ENCODE peak calls at places on chromosomes 1 and 21, in nine cellular contexts. One of them, this sample, is unnamed.
A peak's percentile ranks its signal among the peaks of the same experiment; 100 is the strongest.

GRCh38 chr1:32901823-32902534 is 790 bp upstream of the TMEM54 start:
- DNase-seq in A549: no peak
- DNase-seq in Peyer's patch: no peak
- DNase-seq in HepG2: no peak
- DNase-seq in GM12891: no peak
- DNase-seq in right lobe of liver: no peak
- DNase-seq in ovary: no peak
- DNase-seq in tibial nerve: no peak
- DNase-seq in breast epithelium: no peak
- DNase-seq in this sample: no peak

GRCh38 chr1:100868364-100868995 is 26.2 kb downstream of the EXTL2 start:
- DNase-seq in HepG2: peak; percentile 22
- DNase-seq in A549: peak; percentile 28
- DNase-seq in GM12891: no peak
- DNase-seq in ovary: no peak
- DNase-seq in breast epithelium: no peak
- DNase-seq in tibial nerve: no peak
- DNase-seq in Peyer's patch: no peak
- DNase-seq in right lobe of liver: no peak
- DNase-seq in this sample: no peak

GRCh38 chr1:175188936-175189335 is 3.6 kb downstream of the KIAA0040 start:
- DNase-seq in breast epithelium: no peak
- DNase-seq in right lobe of liver: no peak
- DNase-seq in tibial nerve: no peak
- DNase-seq in GM12891: peak; percentile 37
- DNase-seq in HepG2: no peak
- DNase-seq in Peyer's patch: no peak
- DNase-seq in ovary: no peak
- DNase-seq in A549: no peak
- DNase-seq in this sample: no peak

GRCh38 chr1:12594966-12595838 is 22.8 kb downstream of the DHRS3 start:
- DNase-seq in Peyer's patch: peak; percentile 64
- DNase-seq in A549: peak; percentile 80
- DNase-seq in HepG2: no peak
- DNase-seq in breast epithelium: peak; percentile 68
- DNase-seq in right lobe of liver: peak; percentile 70
- DNase-seq in ovary: peak; percentile 69
- DNase-seq in tibial nerve: no peak
- DNase-seq in GM12891: peak; percentile 39
- DNase-seq in this sample: peak; percentile 74

GRCh38 chr1:224735159-224735558 is 119.0 kb downstream of the CNIH3 start:
- DNase-seq in ovary: no peak
- DNase-seq in tibial nerve: no peak
- DNase-seq in right lobe of liver: no peak
- DNase-seq in Peyer's patch: no peak
- DNase-seq in breast epithelium: no peak
- DNase-seq in GM12891: no peak
- DNase-seq in HepG2: no peak
- DNase-seq in A549: no peak
- DNase-seq in this sample: no peak

GRCh38 chr1:153608089-153608672 is 4.8 kb downstream of the S100A16 start:
- DNase-seq in breast epithelium: no peak
- DNase-seq in A549: peak; percentile 25
- DNase-seq in HepG2: no peak
- DNase-seq in tibial nerve: no peak
- DNase-seq in ovary: no peak
- DNase-seq in GM12891: no peak
- DNase-seq in right lobe of liver: no peak
- DNase-seq in Peyer's patch: no peak
- DNase-seq in this sample: no peak

GRCh38 chr1:19640363-19641316 is 3.5 kb upstream of the NBL1 start:
- DNase-seq in ovary: no peak
- DNase-seq in A549: peak; percentile 41
- DNase-seq in right lobe of liver: no peak
- DNase-seq in HepG2: peak; percentile 76
- DNase-seq in Peyer's patch: peak; percentile 82
- DNase-seq in tibial nerve: no peak
- DNase-seq in GM12891: no peak
- DNase-seq in breast epithelium: peak; percentile 49
- DNase-seq in this sample: no peak

GRCh38 chr21:41769106-41769505 is 2.3 kb upstream of the RIPK4 start:
- DNase-seq in GM12891: no peak
- DNase-seq in right lobe of liver: no peak
- DNase-seq in tibial nerve: no peak
- DNase-seq in ovary: no peak
- DNase-seq in breast epithelium: peak; percentile 48
- DNase-seq in Peyer's patch: no peak
- DNase-seq in HepG2: no peak
- DNase-seq in A549: no peak
- DNase-seq in this sample: no peak

GRCh38 chr1:176051902-176052518 is 155.1 kb downstream of the COP1 start:
- DNase-seq in tibial nerve: no peak
- DNase-seq in right lobe of liver: no peak
- DNase-seq in A549: no peak
- DNase-seq in GM12891: no peak
- DNase-seq in Peyer's patch: no peak
- DNase-seq in ovary: no peak
- DNase-seq in HepG2: peak; percentile 16
- DNase-seq in breast epithelium: no peak
- DNase-seq in this sample: no peak

GRCh38 chr1:224517171-224517570 is 82.6 kb upstream of the WDR26 start:
- DNase-seq in Peyer's patch: no peak
- DNase-seq in tibial nerve: no peak
- DNase-seq in GM12891: no peak
- DNase-seq in A549: no peak
- DNase-seq in HepG2: no peak
- DNase-seq in breast epithelium: no peak
- DNase-seq in right lobe of liver: no peak
- DNase-seq in ovary: no peak
- DNase-seq in this sample: no peak

GRCh38 chr1:53619811-53620619 is 118.9 kb downstream of the GLIS1 start:
- DNase-seq in GM12891: no peak
- DNase-seq in Peyer's patch: no peak
- DNase-seq in A549: no peak
- DNase-seq in right lobe of liver: peak; percentile 49
- DNase-seq in ovary: no peak
- DNase-seq in tibial nerve: no peak
- DNase-seq in breast epithelium: peak; percentile 48
- DNase-seq in HepG2: no peak
- DNase-seq in this sample: no peak

GRCh38 chr21:39523398-39523797 is 71.6 kb downstream of the SH3BGR start:
- DNase-seq in A549: no peak
- DNase-seq in ovary: no peak
- DNase-seq in GM12891: no peak
- DNase-seq in tibial nerve: no peak
- DNase-seq in breast epithelium: no peak
- DNase-seq in HepG2: no peak
- DNase-seq in Peyer's patch: no peak
- DNase-seq in right lobe of liver: peak; percentile 61
- DNase-seq in this sample: no peak

GRCh38 chr1:231407537-231408396 is 14.3 kb downstream of the EGLN1 start:
- DNase-seq in ovary: no peak
- DNase-seq in tibial nerve: no peak
- DNase-seq in HepG2: no peak
- DNase-seq in GM12891: no peak
- DNase-seq in Peyer's patch: no peak
- DNase-seq in right lobe of liver: no peak
- DNase-seq in breast epithelium: no peak
- DNase-seq in A549: peak; percentile 54
- DNase-seq in this sample: no peak

GRCh38 chr1:29426701-29427279 is 190.5 kb downstream of the PTPRU start:
- DNase-seq in Peyer's patch: no peak
- DNase-seq in ovary: no peak
- DNase-seq in breast epithelium: no peak
- DNase-seq in HepG2: no peak
- DNase-seq in A549: no peak
- DNase-seq in right lobe of liver: no peak
- DNase-seq in tibial nerve: no peak
- DNase-seq in GM12891: no peak
- DNase-seq in this sample: no peak

DNA sequence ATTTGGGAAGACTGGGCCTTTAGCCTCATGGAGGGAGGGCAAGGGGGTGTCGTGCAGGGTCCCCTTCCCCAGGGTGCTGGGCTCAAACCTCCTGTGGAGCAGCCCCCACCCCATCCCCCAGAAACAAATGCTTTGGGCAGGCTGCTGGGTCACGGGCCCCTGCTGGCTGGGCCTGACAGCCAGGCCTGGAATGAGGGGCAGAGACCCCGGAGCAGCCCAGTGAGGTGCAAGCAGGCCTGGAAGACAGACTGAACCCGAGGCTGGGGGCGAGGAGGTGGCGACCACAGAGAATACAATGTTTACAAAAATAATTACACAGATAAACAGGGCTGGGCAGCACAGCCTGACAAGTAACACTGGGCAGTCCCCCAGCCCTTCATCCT is 5.3 kb downstream of the CCDC24 start:
- DNase-seq in HepG2: no peak
- DNase-seq in right lobe of liver: no peak
- DNase-seq in A549: no peak
- DNase-seq in tibial nerve: no peak
- DNase-seq in Peyer's patch: no peak
- DNase-seq in GM12891: no peak
- DNase-seq in breast epithelium: no peak
- DNase-seq in ovary: no peak
- DNase-seq in this sample: no peak
- TF ChIP-seq POLR2A in HepG2: no peak
- TF ChIP-seq POLR2A in right lobe of liver: no peak
- TF ChIP-seq POLR2A in A549: no peak
- TF ChIP-seq POLR2A in tibial nerve: no peak
- TF ChIP-seq POLR2A in Peyer's patch: no peak
- TF ChIP-seq POLR2A in GM12891: no peak
- TF ChIP-seq POLR2A in breast epithelium: no peak
- TF ChIP-seq POLR2A in ovary: no peak
- TF ChIP-seq POLR2A in this sample: no peak

DNA sequence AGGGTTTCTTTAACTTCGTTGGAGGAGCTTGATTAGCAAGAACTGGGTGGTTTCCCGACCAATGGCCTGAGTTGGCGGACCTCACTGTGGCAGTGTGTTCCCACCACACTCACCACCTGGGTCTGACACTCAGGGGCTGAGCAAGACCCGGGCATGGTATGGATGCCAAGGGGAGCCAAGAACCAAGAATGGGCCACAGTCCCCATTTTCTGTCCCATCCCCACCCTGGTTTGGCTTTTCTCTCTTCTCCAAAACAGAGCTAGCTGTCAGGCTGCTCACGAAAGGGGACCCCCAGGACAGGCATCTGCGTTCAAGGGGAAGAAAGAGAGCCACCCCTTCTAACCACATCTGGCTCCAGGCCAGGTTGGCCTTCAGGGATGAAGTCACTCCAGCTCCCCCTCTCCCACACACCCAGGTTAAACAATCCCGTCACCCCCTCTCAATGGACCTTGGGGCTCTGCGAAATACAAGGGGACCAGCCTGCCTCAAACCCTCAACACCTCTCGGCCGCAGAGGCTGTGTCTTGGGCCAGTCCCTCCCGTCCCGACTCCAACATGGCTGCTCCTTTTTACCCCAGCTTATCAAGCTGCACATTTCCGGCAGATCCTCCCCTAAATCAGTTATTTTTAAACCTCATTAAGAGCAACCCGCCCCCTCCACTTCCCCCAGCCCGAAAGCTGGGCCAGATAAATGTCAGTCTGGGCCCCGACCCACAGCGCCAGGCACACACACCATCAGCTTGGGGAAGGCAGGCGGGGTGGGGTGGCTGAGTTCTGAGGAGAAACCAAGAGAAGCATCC is 3.4 kb downstream of the TAGLN2 start:
- DNase-seq in A549: no peak
- DNase-seq in breast epithelium: no peak
- DNase-seq in ovary: peak; percentile 48
- DNase-seq in GM12891: no peak
- DNase-seq in HepG2: no peak
- DNase-seq in tibial nerve: no peak
- DNase-seq in right lobe of liver: no peak
- DNase-seq in Peyer's patch: peak; percentile 48
- DNase-seq in this sample: no peak
- TF ChIP-seq POLR2A in A549: no peak
- TF ChIP-seq POLR2A in breast epithelium: no peak
- TF ChIP-seq POLR2A in ovary: no peak
- TF ChIP-seq POLR2A in GM12891: peak; percentile 54
- TF ChIP-seq POLR2A in HepG2: no peak
- TF ChIP-seq POLR2A in tibial nerve: no peak
- TF ChIP-seq POLR2A in right lobe of liver: no peak
- TF ChIP-seq POLR2A in Peyer's patch: no peak
- TF ChIP-seq POLR2A in this sample: no peak

GRCh38 chr21:29555601-29556000 is 256.9 kb downstream of the BACH1 start:
- DNase-seq in right lobe of liver: no peak
- DNase-seq in ovary: no peak
- DNase-seq in GM12891: no peak
- DNase-seq in breast epithelium: no peak
- DNase-seq in tibial nerve: no peak
- DNase-seq in HepG2: no peak
- DNase-seq in Peyer's patch: no peak
- DNase-seq in A549: no peak
- DNase-seq in this sample: no peak
- TF ChIP-seq POLR2A in right lobe of liver: no peak
- TF ChIP-seq POLR2A in ovary: no peak
- TF ChIP-seq POLR2A in GM12891: no peak
- TF ChIP-seq POLR2A in breast epithelium: no peak
- TF ChIP-seq POLR2A in tibial nerve: no peak
- TF ChIP-seq POLR2A in HepG2: no peak
- TF ChIP-seq POLR2A in Peyer's patch: no peak
- TF ChIP-seq POLR2A in A549: no peak
- TF ChIP-seq POLR2A in this sample: no peak

GRCh38 chr1:1567831-1568380 is 6.8 kb downstream of the SSU72 start:
- DNase-seq in GM12891: no peak
- DNase-seq in Peyer's patch: no peak
- DNase-seq in ovary: no peak
- DNase-seq in A549: no peak
- DNase-seq in breast epithelium: no peak
- DNase-seq in HepG2: no peak
- DNase-seq in right lobe of liver: no peak
- DNase-seq in tibial nerve: no peak
- DNase-seq in this sample: no peak
- TF ChIP-seq POLR2A in GM12891: no peak
- TF ChIP-seq POLR2A in Peyer's patch: no peak
- TF ChIP-seq POLR2A in ovary: no peak
- TF ChIP-seq POLR2A in A549: no peak
- TF ChIP-seq POLR2A in breast epithelium: no peak
- TF ChIP-seq POLR2A in HepG2: no peak
- TF ChIP-seq POLR2A in right lobe of liver: no peak
- TF ChIP-seq POLR2A in tibial nerve: no peak
- TF ChIP-seq POLR2A in this sample: no peak